ENCODE peak calls at places on chromosomes 1 and 21, in five cellular contexts. Z is PC-9, A is right atrium auricular region, S is mucosa of descending colon, M is left ventricle myocardium inferior. W is an unnamed sample.
A peak's percentile ranks its signal among the peaks of the same experiment; 100 is the strongest.

GRCh38 chr1:7005762-7006161 is 220.5 kb downstream of the CAMTA1 start:
- DNase-seq in Z (no peak), A (no peak), S (no peak), M (no peak), W (no peak)

GRCh38 chr1:66505671-66506392 is 28.1 kb upstream of the SGIP1 start:
- DNase-seq in Z (no peak), A (no peak), S (no peak), M (no peak), W (peak; percentile 32)

GRCh38 chr1:12034381-12034801 is 15.1 kb downstream of the MIIP start:
- DNase-seq in Z (no peak), A (no peak), S (no peak), M (peak; percentile 36), W (peak; percentile 49)

GRCh38 chr1:30728832-30729638 is 5.7 kb upstream of the MATN1 start:
- DNase-seq in Z (no peak), A (no peak), S (no peak), M (no peak), W (no peak)

GRCh38 chr1:109263597-109264378 is 14.4 kb downstream of the CELSR2 start:
- DNase-seq in Z (peak; percentile 97), A (peak; percentile 83), S (peak; percentile 87), M (peak; percentile 75), W (peak; percentile 73)

GRCh38 chr1:237953238-237953637 is 62.5 kb upstream of the ZP4 start:
- DNase-seq in Z (no peak), A (no peak), S (no peak), M (no peak), W (no peak)

GRCh38 chr1:26317143-26317542 is 615 bp upstream of the CD52 start:
- DNase-seq in Z (no peak), A (no peak), S (no peak), M (no peak), W (no peak)

GRCh38 chr1:182520746-182521145 is 68.3 kb downstream of the RNASEL start:
- DNase-seq in Z (no peak), A (no peak), S (no peak), M (no peak), W (peak; percentile 0)

GRCh38 chr1:155006601-155007101 is 4.0 kb downstream of the ZBTB7B start:
- DNase-seq in Z (no peak), A (no peak), S (no peak), M (no peak), W (no peak)

GRCh38 chr1:74689800-74690696 is 16.5 kb upstream of the ERICH3 start:
- DNase-seq in Z (peak; percentile 43), A (no peak), S (peak; percentile 78), M (no peak), W (peak; percentile 63)

GRCh38 chr21:43269461-43269860 is 100.7 kb downstream of the CRYAA start:
- DNase-seq in Z (no peak), A (no peak), S (no peak), M (peak; percentile 6), W (no peak)

GRCh38 chr21:33403128-33403785 is at the start of gene IFNGR2:
- DNase-seq in Z (peak; percentile 9), A (no peak), S (peak; percentile 52), M (peak; percentile 50), W (peak; percentile 38)

GRCh38 chr1:81519987-81520386 is 280.7 kb upstream of the ADGRL2 start:
- DNase-seq in Z (no peak), A (no peak), S (no peak), M (no peak), W (no peak)

GRCh38 chr1:182861994-182862393 is 22.8 kb downstream of the DHX9 start:
- DNase-seq in Z (no peak), A (no peak), S (no peak), M (no peak), W (no peak)

GRCh38 chr1:218553197-218553596 is 208.1 kb downstream of the TGFB2 start:
- DNase-seq in Z (no peak), A (no peak), S (no peak), M (no peak), W (peak; percentile 69)

GRCh38 chr1:199978408-199978940 is 49.0 kb upstream of the NR5A2 start:
- DNase-seq in Z (no peak), A (no peak), S (no peak), M (peak; percentile 18), W (peak; percentile 5)

GRCh38 chr1:153763365-153764225 is 11.6 kb upstream of the SLC27A3 start:
- DNase-seq in Z (no peak), A (no peak), S (no peak), M (no peak), W (no peak)

GRCh38 chr1:24902471-24902891 is 27.6 kb downstream of the RUNX3 start:
- DNase-seq in Z (no peak), A (no peak), S (no peak), M (no peak), W (no peak)

GRCh38 chr1:233704882-233705723 is 91.2 kb downstream of the KCNK1 start:
- DNase-seq in Z (no peak), A (no peak), S (no peak), M (no peak), W (no peak)

GRCh38 chr1:59360170-59360569 is 63.3 kb downstream of the FGGY start:
- DNase-seq in Z (peak; percentile 34), A (no peak), S (no peak), M (no peak), W (peak; percentile 92)

GRCh38 chr1:101976161-101976560 is 20.6 kb downstream of the OLFM3 start:
- DNase-seq in Z (no peak), A (no peak), S (no peak), M (no peak), W (no peak)

GRCh38 chr1:88398338-88398737 is 285.7 kb upstream of the PKN2 start:
- DNase-seq in Z (peak; percentile 69), A (no peak), S (no peak), M (no peak), W (no peak)

GRCh38 chr1:66490817-66491216 is 43.1 kb upstream of the SGIP1 start:
- DNase-seq in Z (no peak), A (no peak), S (no peak), M (no peak), W (peak; percentile 40)

GRCh38 chr1:67390041-67390887 is 39.9 kb downstream of the SERBP1 start:
- DNase-seq in Z (peak; percentile 41), A (no peak), S (no peak), M (no peak), W (peak; percentile 46)

GRCh38 chr1:10646347-10646861 is 150.0 kb downstream of the CASZ1 start:
- DNase-seq in Z (no peak), A (no peak), S (peak; percentile 51), M (peak; percentile 70), W (peak; percentile 55)

GRCh38 chr1:223000549-223001135 is 142.4 kb downstream of the TLR5 start:
- DNase-seq in Z (no peak), A (no peak), S (peak; percentile 25), M (no peak), W (no peak)

GRCh38 chr1:186819140-186819539 is 9.6 kb upstream of the PLA2G4A start:
- DNase-seq in Z (no peak), A (no peak), S (no peak), M (no peak), W (peak; percentile 16)

GRCh38 chr1:150976879-150977694 is 2.5 kb upstream of the CERS2 start:
- DNase-seq in Z (peak; percentile 93), A (peak; percentile 81), S (peak; percentile 91), M (peak; percentile 82), W (peak; percentile 46)

GRCh38 chr1:150981805-150982712 is at the start of gene ANXA9:
- DNase-seq in Z (peak; percentile 77), A (no peak), S (peak; percentile 58), M (no peak), W (no peak)

GRCh38 chr1:150981177-150981804 is 801 bp upstream of the ANXA9 start:
- DNase-seq in Z (peak; percentile 84), A (no peak), S (peak; percentile 40), M (no peak), W (peak; percentile 21)

GRCh38 chr1:150979007-150979722 is 2.9 kb upstream of the ANXA9 start:
- DNase-seq in Z (peak; percentile 84), A (peak; percentile 94), S (peak; percentile 97), M (peak; percentile 82), W (peak; percentile 86)

GRCh38 chr1:150979723-150980056 is 2.4 kb upstream of the ANXA9 start:
- DNase-seq in Z (no peak), A (no peak), S (no peak), M (no peak), W (no peak)
- TF ChIP-seq CTCF in Z (peak; percentile 5), A (peak; percentile 1), S (no peak), M (no peak), W (no peak)

GRCh38 chr1:178337091-178337726 is 159.6 kb downstream of the CLEC20A start:
- DNase-seq in Z (no peak), A (no peak), S (no peak), M (no peak), W (no peak)

GRCh38 chr1:178345238-178345637 is 151.5 kb downstream of the CLEC20A start:
- DNase-seq in Z (no peak), A (no peak), S (no peak), M (no peak), W (no peak)

GRCh38 chr1:178339834-178340233 is 156.9 kb downstream of the CLEC20A start:
- DNase-seq in Z (no peak), A (no peak), S (no peak), M (no peak), W (no peak)

GRCh38 chr1:178344513-178345077 is 152.2 kb downstream of the CLEC20A start:
- DNase-seq in Z (peak; percentile 23), A (no peak), S (peak; percentile 63), M (no peak), W (peak; percentile 94)

DNA sequence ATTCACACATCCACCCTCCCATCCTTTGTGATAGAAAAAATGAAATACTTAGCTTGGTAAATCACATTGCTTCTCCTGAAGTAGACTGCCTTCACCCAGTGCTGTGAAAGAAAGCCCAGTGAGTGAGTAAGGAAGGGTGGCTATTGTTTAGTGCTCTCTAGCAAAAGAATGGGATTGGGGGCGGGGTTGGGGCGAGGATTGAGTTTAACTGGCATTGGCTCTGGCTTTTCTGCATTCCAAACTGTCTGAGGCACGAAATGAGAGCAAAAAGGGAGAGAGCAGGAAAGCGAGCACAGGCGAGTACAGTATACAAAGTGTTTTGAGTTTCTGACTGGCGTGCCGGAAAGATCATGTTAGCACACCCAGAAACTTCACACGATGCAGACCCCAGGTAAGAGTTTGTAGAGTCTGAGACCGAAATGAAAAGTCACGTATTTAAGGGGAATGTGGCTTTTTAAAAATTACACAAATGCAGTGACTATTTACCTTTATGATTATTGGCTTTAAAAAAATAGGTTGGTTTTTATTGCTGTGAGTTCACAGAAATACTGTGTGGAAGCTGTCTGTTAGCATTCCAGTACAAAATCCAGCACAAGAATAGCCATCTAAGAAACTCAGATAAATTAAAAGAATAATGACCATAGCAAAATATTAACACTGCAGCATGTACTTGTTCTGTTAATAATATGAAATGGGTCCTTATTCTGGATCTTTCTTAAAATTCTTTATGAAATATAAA is 155.4 kb downstream of the CLEC20A start:
- DNase-seq in Z (peak; percentile 89), A (peak; percentile 61), S (peak; percentile 81), M (peak; percentile 42), W (peak; percentile 90)
- H3K4me3 ChIP-seq in Z (peak overlapping the region; percentile 43), A (peak overlapping the region; percentile 28), S (no peak overlapping the region), M (peak overlapping the region; percentile 58), W (peak overlapping the region; percentile 53)

DNA sequence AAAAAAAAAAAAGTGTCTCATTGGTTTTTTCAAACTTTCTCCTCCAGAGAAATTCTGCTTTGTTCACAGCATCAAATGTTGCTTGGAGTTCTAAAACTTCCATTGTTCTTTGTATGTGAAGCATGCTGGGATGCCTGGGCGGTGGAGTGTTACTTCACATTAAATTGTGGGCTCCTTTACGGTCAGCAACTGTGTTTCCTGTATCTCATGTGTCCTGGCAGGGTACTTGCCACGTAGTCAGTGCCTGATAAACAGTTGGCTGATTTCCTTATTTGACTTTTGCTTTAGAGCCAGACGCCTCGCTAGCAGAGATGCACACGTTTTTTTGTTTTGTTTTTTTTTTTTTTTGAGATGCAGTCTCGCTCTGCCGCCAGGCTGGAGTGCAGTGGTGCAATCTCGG is 96.7 kb downstream of the UCK2 start:
- DNase-seq in Z (no peak), A (no peak), S (no peak), M (no peak), W (no peak)
- TF ChIP-seq CTCF in Z (no peak), A (no peak), S (no peak), M (no peak), W (no peak)

GRCh38 chr1:243421784-243422183 is 165.9 kb downstream of the SDCCAG8 start:
- DNase-seq in Z (peak; percentile 43), A (no peak), S (peak; percentile 41), M (no peak), W (peak; percentile 59)
- H3K4me3 ChIP-seq in Z (no peak overlapping the region), A (no peak overlapping the region), S (no peak overlapping the region), M (no peak overlapping the region), W (peak overlapping the region; percentile 47)